ENCODE peak calls at places on chromosomes 6 and 20, in six cellular contexts. B is hepatocyte, N is left lung, C is astrocyte of the spinal cord, R is HCT116, L is heart right ventricle. K is an unnamed sample.

GRCh38 chr6:153942361-153942760 is 96.7 kb upstream of the OPRM1 start:
- DNase-seq in B (no peak), N (no peak), L (no peak), R (no peak), C (no peak), K (no peak)

GRCh38 chr20:17796096-17796563 is 96.4 kb downstream of the BANF2 start:
- DNase-seq in N (peak; percentile 56), R (no peak), L (peak; percentile 39), B (peak; percentile 50), C (no peak), K (no peak)

GRCh38 chr20:58361549-58361948 is 27.5 kb upstream of the VAPB start:
- DNase-seq in R (no peak), B (peak; percentile 16), L (peak; percentile 16), N (no peak), C (peak; percentile 31), K (no peak)

GRCh38 chr6:116682334-116682712 is 1.3 kb downstream of the KPNA5 start:
- DNase-seq in N (peak; percentile 56), C (peak; percentile 43), B (peak; percentile 26), L (no peak), R (no peak), K (no peak)

GRCh38 chr20:37430044-37430443 is 84.1 kb downstream of the SRC start:
- DNase-seq in C (no peak), L (no peak), B (no peak), R (no peak), N (no peak), K (no peak)

GRCh38 chr6:7033202-7033601 is 74.6 kb upstream of the RREB1 start:
- DNase-seq in C (no peak), N (no peak), L (no peak), B (no peak), R (no peak), K (no peak)

GRCh38 chr6:145017516-145017915 is 717.8 kb downstream of the EPM2A start:
- DNase-seq in L (no peak), B (no peak), N (no peak), C (peak; percentile 33), R (no peak), K (no peak)

GRCh38 chr20:50320910-50321796 is 130.5 kb downstream of the CEBPB start:
- DNase-seq in N (peak; percentile 93), C (peak; percentile 97), R (peak; percentile 54), B (peak; percentile 96), L (peak; percentile 73), K (peak; percentile 96)

GRCh38 chr20:37361336-37361735 is 15.4 kb downstream of the SRC start:
- DNase-seq in N (peak; percentile 24), R (no peak), L (no peak), C (no peak), B (no peak), K (no peak)

GRCh38 chr20:48817367-48818030 is 10.3 kb downstream of the PREX1 start:
- DNase-seq in L (no peak), B (no peak), C (no peak), N (no peak), R (no peak), K (no peak)

GRCh38 chr20:36571564-36572504 is 1.6 kb upstream of the TGIF2 start:
- DNase-seq in B (peak; percentile 59), N (no peak), R (no peak), C (no peak), L (no peak), K (no peak)

GRCh38 chr6:129493396-129493902 is 216.5 kb downstream of the ARHGAP18 start:
- DNase-seq in B (peak; percentile 44), L (no peak), N (no peak), C (peak; percentile 73), R (peak; percentile 83), K (no peak)

GRCh38 chr20:63979221-63979548 is 257 bp downstream of the SAMD10 start:
- DNase-seq in L (no peak), B (no peak), N (no peak), C (no peak), R (no peak), K (no peak)

GRCh38 chr6:74519172-74519571 is 686.7 kb downstream of the COL12A1 start:
- DNase-seq in C (peak; percentile 70), N (no peak), B (peak; percentile 23), L (no peak), R (no peak), K (peak; percentile 14)

GRCh38 chr6:139883776-139884175 is 509.3 kb upstream of the CITED2 start:
- DNase-seq in L (no peak), B (no peak), C (no peak), N (no peak), R (no peak), K (no peak)

GRCh38 chr6:91082311-91082803 is 495.5 kb upstream of the MAP3K7 start:
- DNase-seq in L (no peak), R (no peak), B (no peak), N (no peak), C (peak; percentile 76), K (no peak)

GRCh38 chr20:36482044-36482473 is 59.3 kb upstream of the MYL9 start:
- DNase-seq in C (no peak), R (no peak), B (no peak), N (peak; percentile 74), L (peak; percentile 78), K (no peak)

GRCh38 chr20:44336086-44336485 is 757 bp upstream of the R3HDML start:
- DNase-seq in B (no peak), R (no peak), L (no peak), N (no peak), C (no peak), K (no peak)

GRCh38 chr6:45741437-45742166 is 274.1 kb downstream of the CLIC5 start:
- DNase-seq in N (peak; percentile 40), L (no peak), C (peak; percentile 37), B (no peak), R (no peak), K (no peak)

DNA sequence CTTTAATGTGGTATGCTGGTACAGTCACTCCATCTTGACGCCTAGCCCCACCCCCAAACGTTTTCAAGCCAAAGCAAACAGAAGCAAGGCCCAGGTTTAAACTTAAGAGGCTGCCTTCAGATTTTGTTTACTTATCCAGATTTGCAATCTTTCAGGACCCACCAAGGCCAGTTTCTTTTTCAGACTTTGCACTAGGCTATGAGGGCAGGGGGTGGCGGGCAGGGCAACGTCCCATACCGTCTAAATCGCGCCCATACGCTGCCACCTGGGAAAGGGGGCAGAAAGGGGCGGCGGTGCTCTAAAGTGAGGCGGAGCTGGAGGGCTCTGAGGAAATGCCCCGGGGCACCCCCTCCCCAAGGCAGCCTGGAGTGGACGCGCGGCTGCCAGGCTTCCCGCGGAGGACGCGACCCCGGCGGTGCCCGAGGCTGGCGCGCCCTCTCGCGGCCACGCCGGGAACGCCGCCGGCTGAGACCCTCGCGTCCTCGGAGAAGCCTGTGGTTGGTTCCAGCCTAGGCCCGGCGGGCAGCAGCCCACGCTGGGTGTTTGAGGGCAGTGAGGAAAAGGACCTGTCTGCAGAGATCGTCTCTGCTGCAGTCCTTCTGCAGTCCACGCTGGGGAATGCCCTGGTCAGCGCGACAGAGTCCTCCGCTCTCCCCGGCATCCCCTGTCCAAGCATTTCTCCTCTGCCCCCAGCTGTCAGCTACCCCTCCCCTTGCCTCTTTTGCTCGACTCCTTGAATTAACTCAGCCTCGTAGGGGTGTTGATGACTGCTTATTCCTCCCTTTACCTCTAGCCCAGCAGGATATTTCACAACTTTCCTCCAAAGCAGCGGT is 129.2 kb upstream of the PRND start:
- DNase-seq in C (peak; percentile 29), R (no peak), N (peak; percentile 46), B (peak; percentile 76), L (no peak), K (no peak)
- H3K4me3 ChIP-seq in C (peak overlapping the region; percentile 41), R (peak overlapping the region; percentile 36), N (peak overlapping the region; percentile 29), B (peak overlapping the region; percentile 30), L (peak overlapping the region; percentile 13), K (peak overlapping the region; percentile 33)

GRCh38 chr6:52299598-52300144 is 15.1 kb upstream of the MCM3 start:
- DNase-seq in N (no peak), C (no peak), L (no peak), R (no peak), B (no peak), K (no peak)

GRCh38 chr6:52301326-52301725 is 16.8 kb upstream of the MCM3 start:
- DNase-seq in B (no peak), C (no peak), R (no peak), N (no peak), L (no peak), K (no peak)

GRCh38 chr6:52293067-52293466 is 8.5 kb upstream of the MCM3 start:
- DNase-seq in R (no peak), L (no peak), C (no peak), N (no peak), B (no peak), K (no peak)

GRCh38 chr6:52300489-52300931 is 16.0 kb upstream of the MCM3 start:
- DNase-seq in L (no peak), R (no peak), N (no peak), C (no peak), B (no peak), K (no peak)

GRCh38 chr6:52297433-52297832 is 12.9 kb upstream of the MCM3 start:
- DNase-seq in B (no peak), R (no peak), L (no peak), C (no peak), N (no peak), K (no peak)
- TF ChIP-seq CTCF in B (no peak), R (no peak), L (no peak), C (no peak), N (no peak), K (no peak)

DNA sequence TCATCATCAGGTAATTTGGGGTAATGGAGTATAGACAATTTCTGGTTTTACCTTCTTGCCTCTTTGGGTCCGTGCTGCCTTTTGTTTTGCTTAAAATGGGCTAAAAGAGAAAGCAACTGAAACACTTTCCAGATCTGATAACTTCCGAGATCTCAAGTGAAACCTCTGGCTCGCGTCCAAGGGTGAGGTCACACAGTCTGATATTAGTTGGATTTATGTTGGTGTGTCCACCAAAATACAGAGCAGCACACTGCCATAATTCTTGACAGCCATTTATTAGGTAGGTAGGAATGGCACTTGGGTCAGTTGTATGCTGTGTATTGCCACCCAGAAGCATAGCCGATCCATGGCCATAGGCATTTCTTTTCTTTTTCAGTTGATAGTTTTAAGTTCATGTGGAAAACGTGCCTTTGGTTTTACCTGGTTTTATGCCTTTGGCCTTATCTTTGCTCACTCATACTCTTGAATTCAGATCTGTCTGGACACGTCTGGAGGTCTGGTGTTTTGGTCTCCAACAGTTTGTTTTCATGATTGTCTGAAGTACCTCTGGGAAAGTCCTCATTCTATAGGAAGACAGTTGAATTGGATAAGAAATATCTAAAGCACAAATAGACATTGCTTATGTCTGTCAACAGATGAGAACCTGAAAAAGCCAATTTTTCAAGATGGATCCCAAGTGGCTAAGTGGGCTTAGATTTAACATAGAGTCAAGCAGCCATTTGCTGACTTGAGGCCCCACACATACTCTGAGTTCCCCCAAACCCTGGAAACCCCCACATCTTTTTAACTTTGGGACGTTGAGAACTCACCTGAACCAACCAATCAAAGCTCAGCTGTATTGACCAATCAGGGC is 320.8 kb downstream of the SOX4 start:
- DNase-seq in R (no peak), N (peak; percentile 67), B (peak; percentile 51), L (peak; percentile 83), C (no peak), K (no peak)
- H3K4me3 ChIP-seq in R (no peak overlapping the region), N (no peak overlapping the region), B (no peak overlapping the region), L (no peak overlapping the region), C (no peak overlapping the region), K (no peak overlapping the region)

GRCh38 chr20:61872371-61872900 is 193.2 kb downstream of the TAF4 start:
- DNase-seq in B (no peak), R (no peak), C (no peak), N (no peak), L (no peak), K (no peak)
- TF ChIP-seq CTCF in B (no peak), R (no peak), C (no peak), N (no peak), L (no peak), K (no peak)

GRCh38 chr20:3082955-3083952 is 1.3 kb downstream of the AVP start:
- DNase-seq in C (no peak), B (no peak), L (no peak), N (no peak), R (no peak), K (no peak)
- H3K4me3 ChIP-seq in C (no peak overlapping the region), B (no peak overlapping the region), L (peak overlapping the region; percentile 28), N (no peak overlapping the region), R (no peak overlapping the region), K (no peak overlapping the region)

K was measured in kidney epithelial cell.